ENCODE peak calls at places on chromosome 14, in six cellular contexts. R, A, N, T, B and E are unnamed samples. For H3K27me3, the result is how much of the 10 kb centered on the place peaks cover.

GRCh38 chr14:92783813-92784431 is 10.2 kb upstream of the GOLGA5 start:
- DNase-seq in B (no peak), N (no peak), A (no peak), T (peak), R (peak), E (no peak)

GRCh38 chr14:69372146-69372545 is 26.0 kb downstream of the ERH start:
- DNase-seq in R (no peak), N (no peak), B (no peak), A (no peak), T (no peak), E (no peak)

GRCh38 chr14:53953828-53954550 is 2.6 kb downstream of the BMP4 start:
- DNase-seq in B (peak), N (peak), T (peak), A (peak), R (peak), E (peak)

GRCh38 chr14:93018401-93018800 is 95.5 kb downstream of the CHGA start:
- DNase-seq in R (no peak), T (no peak), N (no peak), B (no peak), A (no peak), E (no peak)

GRCh38 chr14:36579573-36580140 is 2.8 kb downstream of the NKX2-8 start:
- DNase-seq in B (peak), N (no peak), A (no peak), R (no peak), T (no peak), E (no peak)

GRCh38 chr14:67515386-67516079 is 17.6 kb upstream of the PLEKHH1 start:
- DNase-seq in A (no peak), R (no peak), B (no peak), N (no peak), T (no peak), E (peak)

GRCh38 chr14:104427126-104427851 is 152.3 kb upstream of the C14orf180 start:
- DNase-seq in A (no peak), B (peak), T (no peak), N (no peak), R (no peak), E (no peak)

GRCh38 chr14:100664841-100665425 is 61.8 kb upstream of the DLK1 start:
- DNase-seq in A (peak), T (no peak), R (no peak), B (peak), N (peak), E (peak)

GRCh38 chr14:61461808-61462275 is 140.5 kb downstream of the PRKCH start:
- DNase-seq in T (peak), N (no peak), R (no peak), A (peak), B (no peak), E (no peak)

GRCh38 chr14:99535448-99535847 is 54.2 kb downstream of the CCNK start:
- DNase-seq in B (no peak), T (no peak), R (no peak), A (no peak), N (no peak), E (no peak)

GRCh38 chr14:71163842-71164500 is 256.7 kb downstream of the PCNX1 start:
- DNase-seq in B (no peak), N (no peak), T (no peak), R (no peak), A (no peak), E (no peak)

GRCh38 chr14:104973215-104974145 is 4.7 kb downstream of the AHNAK2 start:
- DNase-seq in N (peak), A (peak), R (peak), B (peak), T (peak), E (peak)

GRCh38 chr14:34228663-34229001 is 233.4 kb downstream of the SPTSSA start:
- DNase-seq in B (no peak), A (no peak), N (no peak), T (no peak), R (no peak), E (no peak)

GRCh38 chr14:86799244-86799647 is 1193.7 kb downstream of the GALC start:
- DNase-seq in A (peak), R (no peak), T (peak), N (no peak), B (no peak), E (no peak)

GRCh38 chr14:74402264-74403251 is 23.5 kb downstream of the SYNDIG1L start:
- DNase-seq in R (no peak), A (no peak), B (peak), N (no peak), T (no peak), E (no peak)

GRCh38 chr14:104603623-104604401 is 760 bp downstream of the TMEM179 start:
- DNase-seq in T (no peak), B (peak), A (peak), N (no peak), R (no peak), E (no peak)

GRCh38 chr14:103474893-103475292 is 47.7 kb downstream of the CKB start:
- DNase-seq in B (no peak), T (no peak), A (no peak), R (no peak), N (no peak), E (no peak)

GRCh38 chr14:55126089-55126488 is 3.0 kb upstream of the LGALS3 start:
- DNase-seq in T (no peak), B (no peak), A (no peak), N (no peak), R (no peak), E (no peak)

GRCh38 chr14:83290447-83290846 is 1756.8 kb upstream of the SEL1L start:
- DNase-seq in A (no peak), B (no peak), N (no peak), T (no peak), R (no peak), E (no peak)

GRCh38 chr14:53956427-53957201 is at the start of gene BMP4:
- DNase-seq in R (peak), N (peak), A (peak), T (peak), B (peak), E (peak)

GRCh38 chr14:69763761-69764510 is 3.0 kb upstream of the SRSF5 start:
- DNase-seq in A (no peak), B (no peak), R (no peak), N (no peak), T (no peak), E (no peak)

GRCh38 chr14:79074501-79074900 is 904.3 kb downstream of the NRXN3 start:
- DNase-seq in R (no peak), A (no peak), B (no peak), T (no peak), N (no peak), E (no peak)

GRCh38 chr14:64919618-64920017 is 5.4 kb downstream of the CHURC1 start:
- DNase-seq in R (no peak), B (no peak), A (peak), N (no peak), T (no peak), E (no peak)

GRCh38 chr14:77400216-77400615 is 23.0 kb downstream of the SAMD15 start:
- DNase-seq in B (no peak), N (no peak), R (no peak), T (no peak), A (no peak), E (no peak)

GRCh38 chr14:77407158-77407557 is 16.2 kb downstream of the NOXRED1 start:
- DNase-seq in R (no peak), T (no peak), B (no peak), N (no peak), A (no peak), E (no peak)

GRCh38 chr14:77406718-77407117 is 16.6 kb downstream of the NOXRED1 start:
- DNase-seq in A (no peak), R (no peak), B (no peak), N (no peak), T (no peak), E (no peak)

GRCh38 chr14:77406086-77406485 is 17.2 kb downstream of the NOXRED1 start:
- DNase-seq in N (no peak), A (no peak), T (no peak), R (no peak), B (no peak), E (no peak)

DNA sequence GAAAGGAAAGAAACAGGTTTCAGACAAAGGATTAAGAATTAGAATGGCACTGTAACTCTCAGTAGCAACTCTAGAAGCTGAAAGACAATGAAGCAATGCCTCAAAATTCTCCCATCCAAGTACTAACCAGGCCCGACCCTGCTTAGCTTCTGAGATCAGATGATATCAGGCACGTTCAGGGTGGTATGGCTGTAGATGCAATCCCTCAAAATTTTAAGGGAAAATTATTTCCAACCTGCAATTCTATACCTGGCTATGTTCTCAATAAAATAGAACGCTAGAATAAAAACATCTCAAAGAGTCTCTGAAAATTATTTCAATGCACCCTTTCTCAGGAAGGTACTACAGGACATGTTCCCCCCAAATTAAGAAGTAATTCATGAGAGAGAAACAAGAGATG is 19.5 kb downstream of the NOXRED1 start:
- DNase-seq in A (no peak), N (no peak), R (no peak), T (no peak), B (no peak), E (no peak)
- TF ChIP-seq CTCF in A (no peak), N (no peak), R (no peak), T (no peak), B (no peak), E (no peak)

GRCh38 chr14:73234586-73235394 is 2.5 kb upstream of the PAPLN start:
- DNase-seq in A (no peak), B (peak), N (no peak), R (no peak), T (no peak), E (no peak)
- H3K27me3 ChIP-seq in A (under half), B (under half), N (half or more), R (under half), T (under half), E (half or more)

GRCh38 chr14:96204151-96205058 is at the start of gene BDKRB2:
- DNase-seq in R (peak), T (peak), N (peak), A (peak), B (peak), E (peak)
- TF ChIP-seq CTCF in R (no peak), T (no peak), N (no peak), A (no peak), B (no peak), E (no peak)

GRCh38 chr14:95362180-95362494 is 42.4 kb upstream of the CLMN start:
- DNase-seq in N (no peak), T (no peak), A (no peak), R (no peak), B (no peak), E (no peak)

GRCh38 chr14:95365401-95365800 is 45.7 kb upstream of the CLMN start:
- DNase-seq in T (no peak), N (no peak), A (no peak), B (no peak), R (no peak), E (no peak)

GRCh38 chr14:95363468-95363954 is 43.8 kb upstream of the CLMN start:
- DNase-seq in A (no peak), N (no peak), R (no peak), B (no peak), T (no peak), E (no peak)

GRCh38 chr14:95361373-95362179 is 41.9 kb upstream of the CLMN start:
- DNase-seq in T (no peak), B (no peak), N (no peak), R (peak), A (peak), E (peak)

GRCh38 chr14:95364481-95365209 is 44.9 kb upstream of the CLMN start:
- DNase-seq in R (no peak), A (no peak), B (no peak), T (no peak), N (no peak), E (no peak)
- H3K27me3 ChIP-seq in R (under half), A (under half), B (under half), T (under half), N (under half), E (under half)